ENCODE peak calls at places on chromosome 1, in six cellular contexts. One of them, this sample, is unnamed.

GRCh38 chr1:19511117-19511516 is 25.8 kb upstream of the CAPZB start:
- DNase-seq in fibroblast of lung: no peak
- DNase-seq in HT1080: no peak
- DNase-seq in NCI-H748 treated with DMSO at 0.1 percent for 48 hours: no peak
- DNase-seq in hypothalamus: no peak
- DNase-seq in activated naive CD8-positive, alpha-beta T cell treated with anti-CD3 and anti-CD28 coated beads, Interleukin-2, amount 50 U/mL, for 24 hours: no peak
- DNase-seq in this sample: no peak

GRCh38 chr1:21490774-21491482 is 18.3 kb upstream of the ALPL start:
- DNase-seq in fibroblast of lung: peak; percentile 52
- DNase-seq in HT1080: peak; percentile 71
- DNase-seq in hypothalamus: no peak
- DNase-seq in NCI-H748 treated with DMSO at 0.1 percent for 48 hours: no peak
- DNase-seq in activated naive CD8-positive, alpha-beta T cell treated with anti-CD3 and anti-CD28 coated beads, Interleukin-2, amount 50 U/mL, for 24 hours: peak; percentile 23
- DNase-seq in this sample: peak; percentile 86

GRCh38 chr1:87330954-87331318 is 2.3 kb downstream of the LMO4 start:
- DNase-seq in NCI-H748 treated with DMSO at 0.1 percent for 48 hours: no peak
- DNase-seq in activated naive CD8-positive, alpha-beta T cell treated with anti-CD3 and anti-CD28 coated beads, Interleukin-2, amount 50 U/mL, for 24 hours: no peak
- DNase-seq in hypothalamus: no peak
- DNase-seq in HT1080: no peak
- DNase-seq in fibroblast of lung: no peak
- DNase-seq in this sample: no peak

GRCh38 chr1:53091841-53092645 is 30.0 kb downstream of the PODN start:
- DNase-seq in fibroblast of lung: peak; percentile 55
- DNase-seq in NCI-H748 treated with DMSO at 0.1 percent for 48 hours: no peak
- DNase-seq in activated naive CD8-positive, alpha-beta T cell treated with anti-CD3 and anti-CD28 coated beads, Interleukin-2, amount 50 U/mL, for 24 hours: no peak
- DNase-seq in HT1080: peak; percentile 55
- DNase-seq in hypothalamus: no peak
- DNase-seq in this sample: no peak

GRCh38 chr1:167152192-167152876 is 58.5 kb downstream of the STYXL2 start:
- DNase-seq in activated naive CD8-positive, alpha-beta T cell treated with anti-CD3 and anti-CD28 coated beads, Interleukin-2, amount 50 U/mL, for 24 hours: no peak
- DNase-seq in hypothalamus: no peak
- DNase-seq in HT1080: no peak
- DNase-seq in fibroblast of lung: no peak
- DNase-seq in NCI-H748 treated with DMSO at 0.1 percent for 48 hours: no peak
- DNase-seq in this sample: no peak

GRCh38 chr1:228854907-228855306 is 119.6 kb downstream of the RHOU start:
- DNase-seq in HT1080: no peak
- DNase-seq in activated naive CD8-positive, alpha-beta T cell treated with anti-CD3 and anti-CD28 coated beads, Interleukin-2, amount 50 U/mL, for 24 hours: no peak
- DNase-seq in NCI-H748 treated with DMSO at 0.1 percent for 48 hours: no peak
- DNase-seq in fibroblast of lung: no peak
- DNase-seq in hypothalamus: no peak
- DNase-seq in this sample: no peak

GRCh38 chr1:229434641-229435051 is 752 bp upstream of the ACTA1 start:
- DNase-seq in fibroblast of lung: no peak
- DNase-seq in hypothalamus: no peak
- DNase-seq in HT1080: no peak
- DNase-seq in activated naive CD8-positive, alpha-beta T cell treated with anti-CD3 and anti-CD28 coated beads, Interleukin-2, amount 50 U/mL, for 24 hours: no peak
- DNase-seq in NCI-H748 treated with DMSO at 0.1 percent for 48 hours: no peak
- DNase-seq in this sample: peak; percentile 90

GRCh38 chr1:57489342-57490036 is 65.6 kb upstream of the DAB1 start:
- DNase-seq in hypothalamus: no peak
- DNase-seq in NCI-H748 treated with DMSO at 0.1 percent for 48 hours: peak; percentile 91
- DNase-seq in fibroblast of lung: peak; percentile 90
- DNase-seq in HT1080: peak; percentile 87
- DNase-seq in activated naive CD8-positive, alpha-beta T cell treated with anti-CD3 and anti-CD28 coated beads, Interleukin-2, amount 50 U/mL, for 24 hours: no peak
- DNase-seq in this sample: no peak